ENCODE peak calls at places on chromosomes 6 and 20, in eight cellular contexts. S, J, L, U, R, E, W and O are unnamed samples.

GRCh38 chr6:78844899-78845298 is 22.5 kb upstream of the IRAK1BP1 start:
- DNase-seq in W (no peak), E (no peak), U (no peak), J (no peak), S (no peak), R (no peak), L (no peak), O (no peak)

GRCh38 chr20:19253316-19253715 is 40.9 kb downstream of the SLC24A3 start:
- DNase-seq in R (no peak), J (no peak), U (no peak), S (no peak), L (no peak), E (no peak), W (no peak), O (no peak)

GRCh38 chr6:163338671-163339405 is 75.7 kb upstream of the QKI start:
- DNase-seq in W (no peak), U (no peak), J (peak; percentile 56), E (peak; percentile 92), L (no peak), S (peak; percentile 78), R (no peak), O (peak; percentile 43)

GRCh38 chr6:40359808-40360207 is 227.4 kb downstream of the LRFN2 start:
- DNase-seq in E (no peak), J (no peak), U (no peak), W (no peak), L (no peak), R (no peak), S (no peak), O (no peak)

GRCh38 chr20:48066256-48066655 is 281.0 kb upstream of the SULF2 start:
- DNase-seq in E (peak; percentile 32), J (peak; percentile 55), U (no peak), L (no peak), W (no peak), R (no peak), S (no peak), O (no peak)

GRCh38 chr6:35402136-35402855 is 49.8 kb upstream of the FANCE start:
- DNase-seq in S (no peak), L (no peak), E (no peak), W (no peak), R (no peak), U (no peak), J (no peak), O (no peak)

GRCh38 chr6:54288476-54288875 is 19.8 kb upstream of the TINAG start:
- DNase-seq in R (no peak), L (no peak), S (no peak), E (no peak), J (no peak), W (no peak), U (no peak), O (no peak)

GRCh38 chr20:17541596-17541995 is 10.4 kb upstream of the BFSP1 start:
- DNase-seq in U (no peak), J (no peak), L (no peak), E (no peak), S (no peak), R (no peak), W (no peak), O (no peak)

GRCh38 chr6:77292564-77293546 is 170.4 kb downstream of the HTR1B start:
- DNase-seq in S (no peak), W (no peak), J (peak; percentile 83), U (no peak), R (no peak), E (peak; percentile 81), L (no peak), O (peak; percentile 39)

GRCh38 chr6:107866606-107867301 is 42.6 kb upstream of the SCML4 start:
- DNase-seq in R (no peak), W (no peak), S (peak; percentile 26), L (no peak), U (peak; percentile 39), J (no peak), E (peak; percentile 27), O (peak; percentile 38)

GRCh38 chr20:40948352-40949267 is 80.0 kb upstream of the TOP1 start:
- DNase-seq in E (no peak), W (no peak), L (no peak), R (no peak), J (peak; percentile 72), U (no peak), S (no peak), O (no peak)